ENCODE peak calls at places on chromosomes 11 and 22, in five cellular contexts. One of them, this sample, is unnamed.

GRCh38 chr11:9594267-9595046 is 21.0 kb downstream of the WEE1 start:
- DNase-seq in transverse colon: no peak
- DNase-seq in astrocyte of the cerebellum: no peak
- DNase-seq in endothelial cell: no peak
- DNase-seq in nephron progenitor cell: no peak
- DNase-seq in this sample: no peak

GRCh38 chr22:30253205-30253852 is 6.8 kb upstream of the LIF start:
- DNase-seq in transverse colon: peak; percentile 82
- DNase-seq in astrocyte of the cerebellum: no peak
- DNase-seq in endothelial cell: no peak
- DNase-seq in nephron progenitor cell: no peak
- DNase-seq in this sample: no peak

GRCh38 chr22:22684605-22685561 is 40.5 kb downstream of the GGTLC2 start:
- DNase-seq in transverse colon: peak; percentile 58
- DNase-seq in astrocyte of the cerebellum: peak; percentile 43
- DNase-seq in endothelial cell: peak; percentile 57
- DNase-seq in nephron progenitor cell: peak; percentile 35
- DNase-seq in this sample: no peak

GRCh38 chr11:107044503-107044902 is 26.2 kb upstream of the GUCY1A2 start:
- DNase-seq in transverse colon: no peak
- DNase-seq in astrocyte of the cerebellum: peak; percentile 8
- DNase-seq in endothelial cell: no peak
- DNase-seq in nephron progenitor cell: no peak
- DNase-seq in this sample: no peak

GRCh38 chr22:40485813-40486610 is 115.6 kb downstream of the SGSM3 start:
- DNase-seq in transverse colon: no peak
- DNase-seq in astrocyte of the cerebellum: peak; percentile 64
- DNase-seq in endothelial cell: no peak
- DNase-seq in nephron progenitor cell: no peak
- DNase-seq in this sample: no peak

GRCh38 chr11:132056689-132057088 is 686.3 kb downstream of the NTM start:
- DNase-seq in transverse colon: no peak
- DNase-seq in astrocyte of the cerebellum: peak; percentile 52
- DNase-seq in endothelial cell: no peak
- DNase-seq in nephron progenitor cell: no peak
- DNase-seq in this sample: no peak

GRCh38 chr11:10858505-10859360 is 880 bp upstream of the ZBED5 start:
- DNase-seq in transverse colon: peak; percentile 70
- DNase-seq in astrocyte of the cerebellum: no peak
- DNase-seq in endothelial cell: peak; percentile 68
- DNase-seq in nephron progenitor cell: peak; percentile 76
- DNase-seq in this sample: no peak

GRCh38 chr11:27525824-27526516 is 19.4 kb upstream of the LIN7C start:
- DNase-seq in transverse colon: no peak
- DNase-seq in astrocyte of the cerebellum: no peak
- DNase-seq in endothelial cell: no peak
- DNase-seq in nephron progenitor cell: no peak
- DNase-seq in this sample: no peak

GRCh38 chr11:125071408-125071807 is 8.3 kb downstream of the SLC37A2 start:
- DNase-seq in transverse colon: no peak
- DNase-seq in astrocyte of the cerebellum: no peak
- DNase-seq in endothelial cell: no peak
- DNase-seq in nephron progenitor cell: no peak
- DNase-seq in this sample: no peak

GRCh38 chr11:1832181-1832988 is 2.4 kb upstream of the SYT8 start:
- DNase-seq in transverse colon: peak; percentile 67
- DNase-seq in astrocyte of the cerebellum: no peak
- DNase-seq in endothelial cell: peak; percentile 74
- DNase-seq in nephron progenitor cell: peak; percentile 88
- DNase-seq in this sample: peak; percentile 68

GRCh38 chr11:45846174-45846675 is 1.1 kb upstream of the CRY2 start:
- DNase-seq in transverse colon: no peak
- DNase-seq in astrocyte of the cerebellum: no peak
- DNase-seq in endothelial cell: no peak
- DNase-seq in nephron progenitor cell: no peak
- DNase-seq in this sample: no peak

GRCh38 chr11:45848654-45849081 is 1.4 kb downstream of the CRY2 start:
- DNase-seq in transverse colon: no peak
- DNase-seq in astrocyte of the cerebellum: no peak
- DNase-seq in endothelial cell: no peak
- DNase-seq in nephron progenitor cell: no peak
- DNase-seq in this sample: no peak

GRCh38 chr11:45850446-45850845 is 3.2 kb downstream of the CRY2 start:
- DNase-seq in transverse colon: no peak
- DNase-seq in astrocyte of the cerebellum: no peak
- DNase-seq in endothelial cell: no peak
- DNase-seq in nephron progenitor cell: no peak
- DNase-seq in this sample: no peak

GRCh38 chr11:45846974-45847907 is at the start of gene CRY2:
- DNase-seq in transverse colon: peak; percentile 100
- DNase-seq in astrocyte of the cerebellum: peak; percentile 95
- DNase-seq in endothelial cell: peak; percentile 99
- DNase-seq in nephron progenitor cell: peak; percentile 100
- DNase-seq in this sample: peak; percentile 83

GRCh38 chr11:45847908-45848316 is 637 bp downstream of the CRY2 start:
- DNase-seq in transverse colon: peak; percentile 57
- DNase-seq in astrocyte of the cerebellum: no peak
- DNase-seq in endothelial cell: peak; percentile 37
- DNase-seq in nephron progenitor cell: peak; percentile 44
- DNase-seq in this sample: no peak
- TF ChIP-seq CTCF in transverse colon: no peak
- TF ChIP-seq CTCF in astrocyte of the cerebellum: peak; percentile 34
- TF ChIP-seq CTCF in endothelial cell: no peak
- TF ChIP-seq CTCF in nephron progenitor cell: no peak
- TF ChIP-seq CTCF in this sample: no peak

GRCh38 chr11:20050048-20050447 is 110.2 kb downstream of the DBX1 start:
- DNase-seq in transverse colon: no peak
- DNase-seq in astrocyte of the cerebellum: no peak
- DNase-seq in endothelial cell: no peak
- DNase-seq in nephron progenitor cell: no peak
- DNase-seq in this sample: no peak

GRCh38 chr11:20048246-20048645 is 112.0 kb downstream of the DBX1 start:
- DNase-seq in transverse colon: no peak
- DNase-seq in astrocyte of the cerebellum: no peak
- DNase-seq in endothelial cell: no peak
- DNase-seq in nephron progenitor cell: no peak
- DNase-seq in this sample: no peak

GRCh38 chr11:20048707-20049106 is 111.6 kb downstream of the DBX1 start:
- DNase-seq in transverse colon: no peak
- DNase-seq in astrocyte of the cerebellum: no peak
- DNase-seq in endothelial cell: no peak
- DNase-seq in nephron progenitor cell: no peak
- DNase-seq in this sample: no peak

GRCh38 chr11:20047755-20048154 is 112.5 kb downstream of the DBX1 start:
- DNase-seq in transverse colon: no peak
- DNase-seq in astrocyte of the cerebellum: no peak
- DNase-seq in endothelial cell: no peak
- DNase-seq in nephron progenitor cell: no peak
- DNase-seq in this sample: no peak

GRCh38 chr11:20049231-20049630 is 111.0 kb downstream of the DBX1 start:
- DNase-seq in transverse colon: no peak
- DNase-seq in astrocyte of the cerebellum: no peak
- DNase-seq in endothelial cell: no peak
- DNase-seq in nephron progenitor cell: no peak
- DNase-seq in this sample: no peak
- TF ChIP-seq CTCF in transverse colon: no peak
- TF ChIP-seq CTCF in astrocyte of the cerebellum: no peak
- TF ChIP-seq CTCF in endothelial cell: no peak
- TF ChIP-seq CTCF in nephron progenitor cell: no peak
- TF ChIP-seq CTCF in this sample: no peak

DNA sequence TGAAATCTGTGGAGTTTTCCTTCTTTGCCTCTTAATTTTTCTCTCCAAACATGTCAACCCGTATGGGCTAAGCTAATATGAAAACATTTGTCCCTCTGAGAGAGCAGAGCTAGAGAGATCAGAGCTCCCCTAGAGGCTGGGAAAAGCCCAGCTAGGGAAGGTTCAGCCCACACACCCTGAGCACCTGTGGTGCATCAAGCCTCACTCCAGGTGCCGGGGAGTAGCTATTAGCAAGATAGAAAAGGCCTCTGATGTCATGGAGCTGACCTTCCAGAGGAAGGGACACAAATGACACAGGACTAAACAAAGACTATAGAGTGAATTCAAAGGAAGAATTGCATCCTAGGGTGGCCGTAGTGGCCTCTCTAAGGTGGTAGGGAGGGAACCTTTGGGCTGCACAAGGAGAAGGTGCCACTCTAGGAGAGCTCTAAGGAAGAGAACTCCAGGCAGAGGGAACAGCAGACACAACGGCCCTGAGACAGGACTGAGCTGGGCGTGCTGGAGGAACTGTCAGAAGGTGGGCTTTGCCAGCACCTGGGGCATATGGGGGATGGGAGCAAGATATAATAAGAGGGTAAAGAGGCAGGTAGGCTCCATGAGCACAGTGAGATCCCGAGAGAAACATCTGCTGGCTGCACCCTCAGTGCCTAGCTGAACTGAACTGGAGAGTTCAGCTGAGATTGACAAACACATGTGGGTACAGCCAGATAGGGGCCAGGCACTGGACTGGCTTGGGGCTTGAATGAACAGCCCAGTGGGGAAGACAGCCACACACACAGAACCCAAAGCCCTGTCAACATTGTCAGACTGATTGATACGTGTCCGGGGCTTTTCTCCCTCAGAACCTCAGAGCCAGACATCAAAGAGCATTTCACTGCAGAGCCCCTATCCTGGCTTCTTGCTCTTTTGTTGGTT is 65.5 kb upstream of the DRD2 start:
- DNase-seq in transverse colon: no peak
- DNase-seq in astrocyte of the cerebellum: no peak
- DNase-seq in endothelial cell: no peak
- DNase-seq in nephron progenitor cell: no peak
- DNase-seq in this sample: no peak
- TF ChIP-seq CTCF in transverse colon: no peak
- TF ChIP-seq CTCF in astrocyte of the cerebellum: no peak
- TF ChIP-seq CTCF in endothelial cell: no peak
- TF ChIP-seq CTCF in nephron progenitor cell: no peak
- TF ChIP-seq CTCF in this sample: no peak

GRCh38 chr11:43515090-43515489 is 156.4 kb downstream of the TTC17 start:
- DNase-seq in transverse colon: no peak
- DNase-seq in astrocyte of the cerebellum: no peak
- DNase-seq in endothelial cell: peak; percentile 24
- DNase-seq in nephron progenitor cell: peak; percentile 11
- DNase-seq in this sample: no peak
- TF ChIP-seq CTCF in transverse colon: no peak
- TF ChIP-seq CTCF in astrocyte of the cerebellum: no peak
- TF ChIP-seq CTCF in endothelial cell: no peak
- TF ChIP-seq CTCF in nephron progenitor cell: no peak
- TF ChIP-seq CTCF in this sample: peak; percentile 11

DNA sequence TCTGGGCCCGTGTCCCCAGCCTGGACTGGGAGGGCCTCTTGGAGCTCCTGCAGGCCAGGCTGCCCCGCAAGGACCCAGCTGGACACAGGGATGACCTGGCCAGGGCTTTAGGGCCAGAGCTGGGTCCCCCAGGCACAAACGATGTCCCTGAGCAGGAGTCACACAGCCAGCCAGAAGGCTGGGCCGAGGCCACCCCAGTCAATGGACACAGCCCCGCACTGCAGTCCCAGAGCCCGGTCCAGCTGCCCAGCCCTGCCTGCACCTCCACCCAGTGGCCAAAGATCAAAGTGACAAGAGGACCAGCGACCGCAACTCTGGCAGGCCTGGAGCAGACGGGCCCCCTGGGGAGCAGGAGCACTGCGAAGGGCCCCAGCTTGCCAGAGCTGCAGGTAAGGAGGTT is 38.2 kb downstream of the TRIOBP start:
- DNase-seq in transverse colon: no peak
- DNase-seq in astrocyte of the cerebellum: no peak
- DNase-seq in endothelial cell: peak; percentile 67
- DNase-seq in nephron progenitor cell: peak; percentile 72
- DNase-seq in this sample: no peak
- TF ChIP-seq CTCF in transverse colon: peak; percentile 24
- TF ChIP-seq CTCF in astrocyte of the cerebellum: peak; percentile 42
- TF ChIP-seq CTCF in endothelial cell: peak; percentile 47
- TF ChIP-seq CTCF in nephron progenitor cell: peak; percentile 53
- TF ChIP-seq CTCF in this sample: no peak

GRCh38 chr11:45458269-45458668 is 172.1 kb upstream of the SYT13 start:
- DNase-seq in transverse colon: no peak
- DNase-seq in astrocyte of the cerebellum: no peak
- DNase-seq in endothelial cell: no peak
- DNase-seq in nephron progenitor cell: no peak
- DNase-seq in this sample: no peak
- TF ChIP-seq CTCF in transverse colon: no peak
- TF ChIP-seq CTCF in astrocyte of the cerebellum: no peak
- TF ChIP-seq CTCF in endothelial cell: no peak
- TF ChIP-seq CTCF in nephron progenitor cell: no peak
- TF ChIP-seq CTCF in this sample: no peak

This sample was measured in D721Med.